ENCODE peak calls at places on chromosomes 4 and X, in six cellular contexts. One of them, this sample, is unnamed.

GRCh38 chr4:127006509-127006908 is 626.2 kb upstream of the INTU start:
- DNase-seq in endodermal cell: no peak
- DNase-seq in glutamatergic neuron: no peak
- DNase-seq in neural progenitor cell: no peak
- DNase-seq in prostate gland: no peak
- DNase-seq in D721Med: no peak
- DNase-seq in this sample: no peak

GRCh38 chr4:7066006-7066405 is 1.9 kb downstream of the GRPEL1 start:
- DNase-seq in glutamatergic neuron: no peak
- DNase-seq in neural progenitor cell: no peak
- DNase-seq in D721Med: no peak
- DNase-seq in prostate gland: no peak
- DNase-seq in endodermal cell: no peak
- DNase-seq in this sample: no peak

GRCh38 chrX:45623266-45623665 is 422.6 kb upstream of the DIPK2B start:
- DNase-seq in prostate gland: no peak
- DNase-seq in endodermal cell: no peak
- DNase-seq in neural progenitor cell: no peak
- DNase-seq in glutamatergic neuron: no peak
- DNase-seq in D721Med: no peak
- DNase-seq in this sample: peak

GRCh38 chr4:174764105-174764729 is 64.8 kb downstream of the GLRA3 start:
- DNase-seq in glutamatergic neuron: no peak
- DNase-seq in D721Med: no peak
- DNase-seq in neural progenitor cell: peak
- DNase-seq in prostate gland: no peak
- DNase-seq in endodermal cell: no peak
- DNase-seq in this sample: peak

GRCh38 chr4:157014621-157015591 is 43.3 kb upstream of the PDGFC start:
- DNase-seq in neural progenitor cell: peak
- DNase-seq in endodermal cell: peak
- DNase-seq in glutamatergic neuron: no peak
- DNase-seq in D721Med: no peak
- DNase-seq in prostate gland: no peak
- DNase-seq in this sample: peak

GRCh38 chr4:143178923-143179322 is 5.8 kb upstream of the USP38 start:
- DNase-seq in neural progenitor cell: no peak
- DNase-seq in endodermal cell: no peak
- DNase-seq in D721Med: no peak
- DNase-seq in glutamatergic neuron: no peak
- DNase-seq in prostate gland: peak
- DNase-seq in this sample: no peak

GRCh38 chr4:61514991-61515390 is 314.9 kb downstream of the ADGRL3 start:
- DNase-seq in prostate gland: no peak
- DNase-seq in neural progenitor cell: no peak
- DNase-seq in D721Med: peak
- DNase-seq in glutamatergic neuron: no peak
- DNase-seq in endodermal cell: no peak
- DNase-seq in this sample: peak

GRCh38 chr4:38001927-38002326 is 41.7 kb downstream of the PTTG2 start:
- DNase-seq in neural progenitor cell: no peak
- DNase-seq in glutamatergic neuron: no peak
- DNase-seq in D721Med: no peak
- DNase-seq in endodermal cell: peak
- DNase-seq in prostate gland: no peak
- DNase-seq in this sample: no peak

GRCh38 chr4:160020804-160021203 is 917.9 kb downstream of the RAPGEF2 start:
- DNase-seq in neural progenitor cell: no peak
- DNase-seq in D721Med: no peak
- DNase-seq in prostate gland: no peak
- DNase-seq in endodermal cell: no peak
- DNase-seq in glutamatergic neuron: no peak
- DNase-seq in this sample: no peak

GRCh38 chr4:151674804-151675290 is 86.0 kb downstream of the GATB start:
- DNase-seq in endodermal cell: peak
- DNase-seq in prostate gland: peak
- DNase-seq in D721Med: peak
- DNase-seq in neural progenitor cell: peak
- DNase-seq in glutamatergic neuron: peak
- DNase-seq in this sample: no peak

GRCh38 chr4:153126137-153126536 is 78.1 kb upstream of the TRIM2 start:
- DNase-seq in endodermal cell: peak
- DNase-seq in neural progenitor cell: no peak
- DNase-seq in D721Med: no peak
- DNase-seq in glutamatergic neuron: no peak
- DNase-seq in prostate gland: no peak
- DNase-seq in this sample: peak

GRCh38 chrX:57583477-57583876 is 8.3 kb upstream of the ZXDB start:
- DNase-seq in endodermal cell: no peak
- DNase-seq in glutamatergic neuron: no peak
- DNase-seq in prostate gland: no peak
- DNase-seq in D721Med: no peak
- DNase-seq in neural progenitor cell: no peak
- DNase-seq in this sample: no peak

GRCh38 chr4:36747277-36748129 is 466.1 kb downstream of the DTHD1 start:
- DNase-seq in neural progenitor cell: no peak
- DNase-seq in endodermal cell: peak
- DNase-seq in prostate gland: no peak
- DNase-seq in D721Med: no peak
- DNase-seq in glutamatergic neuron: no peak
- DNase-seq in this sample: no peak

GRCh38 chr4:83618431-83618830 is 82.5 kb downstream of the GPAT3 start:
- DNase-seq in prostate gland: no peak
- DNase-seq in neural progenitor cell: no peak
- DNase-seq in D721Med: no peak
- DNase-seq in endodermal cell: no peak
- DNase-seq in glutamatergic neuron: no peak
- DNase-seq in this sample: peak

GRCh38 chr4:85681194-85681803 is 206.3 kb downstream of the ARHGAP24 start:
- DNase-seq in prostate gland: no peak
- DNase-seq in neural progenitor cell: no peak
- DNase-seq in endodermal cell: no peak
- DNase-seq in D721Med: no peak
- DNase-seq in glutamatergic neuron: no peak
- DNase-seq in this sample: peak

GRCh38 chr4:100823066-100823992 is 305.5 kb upstream of the EMCN start:
- DNase-seq in prostate gland: no peak
- DNase-seq in neural progenitor cell: no peak
- DNase-seq in D721Med: no peak
- DNase-seq in endodermal cell: no peak
- DNase-seq in glutamatergic neuron: no peak
- DNase-seq in this sample: peak

GRCh38 chr4:94571720-94572119 is 120.0 kb downstream of the PDLIM5 start:
- DNase-seq in glutamatergic neuron: no peak
- DNase-seq in neural progenitor cell: no peak
- DNase-seq in endodermal cell: no peak
- DNase-seq in D721Med: no peak
- DNase-seq in prostate gland: no peak
- DNase-seq in this sample: no peak

GRCh38 chr4:113555868-113556267 is 205.7 kb downstream of the CAMK2D start:
- DNase-seq in glutamatergic neuron: no peak
- DNase-seq in D721Med: no peak
- DNase-seq in neural progenitor cell: no peak
- DNase-seq in prostate gland: no peak
- DNase-seq in endodermal cell: no peak
- DNase-seq in this sample: no peak

GRCh38 chr4:2042947-2043395 is 16.2 kb upstream of the NAT8L start:
- DNase-seq in glutamatergic neuron: no peak
- DNase-seq in D721Med: no peak
- DNase-seq in prostate gland: no peak
- DNase-seq in neural progenitor cell: no peak
- DNase-seq in endodermal cell: no peak
- DNase-seq in this sample: no peak

GRCh38 chrX:13774696-13775095 is 40.1 kb downstream of the OFD1 start:
- DNase-seq in endodermal cell: no peak
- DNase-seq in D721Med: no peak
- DNase-seq in prostate gland: no peak
- DNase-seq in neural progenitor cell: no peak
- DNase-seq in glutamatergic neuron: no peak
- DNase-seq in this sample: peak

GRCh38 chr4:75494563-75494962 is 19.6 kb downstream of the RCHY1 start:
- DNase-seq in D721Med: no peak
- DNase-seq in endodermal cell: no peak
- DNase-seq in neural progenitor cell: no peak
- DNase-seq in prostate gland: no peak
- DNase-seq in glutamatergic neuron: no peak
- DNase-seq in this sample: peak

GRCh38 chrX:118109065-118109464 is 7.5 kb downstream of the KLHL13 start:
- DNase-seq in endodermal cell: no peak
- DNase-seq in D721Med: no peak
- DNase-seq in prostate gland: no peak
- DNase-seq in glutamatergic neuron: no peak
- DNase-seq in neural progenitor cell: no peak
- DNase-seq in this sample: no peak

GRCh38 chrX:69538321-69538876 is 34.3 kb downstream of the NALF2 start:
- DNase-seq in glutamatergic neuron: peak
- DNase-seq in prostate gland: peak
- DNase-seq in neural progenitor cell: peak
- DNase-seq in D721Med: peak
- DNase-seq in endodermal cell: peak
- DNase-seq in this sample: peak

DNA sequence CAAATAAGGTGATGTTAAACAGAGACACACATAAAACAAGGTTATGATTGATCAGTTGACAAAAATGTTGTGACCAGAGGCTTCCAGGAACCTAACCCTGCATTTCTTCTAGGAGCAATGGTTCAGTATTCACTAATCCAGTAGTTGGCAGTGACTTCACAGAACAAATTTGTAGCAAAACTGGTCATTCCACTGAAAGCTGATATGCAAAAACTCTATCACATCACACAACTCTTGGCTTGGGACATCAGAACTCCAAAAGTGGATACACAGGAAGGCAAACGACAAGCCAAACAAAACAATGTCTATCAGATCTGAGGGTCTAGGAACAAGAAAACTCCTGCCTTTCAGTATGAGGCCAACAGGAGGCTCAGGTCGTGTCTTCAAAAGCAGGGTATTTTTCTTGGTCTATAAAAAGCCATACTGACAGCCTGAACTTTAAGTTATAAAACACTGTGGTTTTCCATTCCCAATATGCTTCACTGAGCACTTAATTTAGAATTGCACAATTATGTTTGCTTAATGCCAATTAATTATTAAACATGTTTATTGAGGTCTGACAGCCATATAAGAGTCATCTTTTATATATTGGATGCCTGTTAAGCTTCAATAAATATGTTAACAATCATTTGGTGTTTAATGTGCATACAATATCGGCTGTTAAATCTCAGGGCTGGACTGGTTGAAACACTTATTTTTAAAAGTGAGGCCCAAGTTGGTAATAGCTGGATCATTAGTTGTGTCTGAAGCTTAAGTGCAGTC is 45.6 kb downstream of the SOD3 start:
- DNase-seq in neural progenitor cell: no peak
- DNase-seq in endodermal cell: no peak
- DNase-seq in prostate gland: peak
- DNase-seq in glutamatergic neuron: no peak
- DNase-seq in D721Med: no peak
- DNase-seq in this sample: no peak
- TF ChIP-seq CTCF in neural progenitor cell: no peak
- TF ChIP-seq CTCF in endodermal cell: peak
- TF ChIP-seq CTCF in prostate gland: no peak
- TF ChIP-seq CTCF in glutamatergic neuron: no peak
- TF ChIP-seq CTCF in D721Med: no peak
- TF ChIP-seq CTCF in this sample: no peak

DNA sequence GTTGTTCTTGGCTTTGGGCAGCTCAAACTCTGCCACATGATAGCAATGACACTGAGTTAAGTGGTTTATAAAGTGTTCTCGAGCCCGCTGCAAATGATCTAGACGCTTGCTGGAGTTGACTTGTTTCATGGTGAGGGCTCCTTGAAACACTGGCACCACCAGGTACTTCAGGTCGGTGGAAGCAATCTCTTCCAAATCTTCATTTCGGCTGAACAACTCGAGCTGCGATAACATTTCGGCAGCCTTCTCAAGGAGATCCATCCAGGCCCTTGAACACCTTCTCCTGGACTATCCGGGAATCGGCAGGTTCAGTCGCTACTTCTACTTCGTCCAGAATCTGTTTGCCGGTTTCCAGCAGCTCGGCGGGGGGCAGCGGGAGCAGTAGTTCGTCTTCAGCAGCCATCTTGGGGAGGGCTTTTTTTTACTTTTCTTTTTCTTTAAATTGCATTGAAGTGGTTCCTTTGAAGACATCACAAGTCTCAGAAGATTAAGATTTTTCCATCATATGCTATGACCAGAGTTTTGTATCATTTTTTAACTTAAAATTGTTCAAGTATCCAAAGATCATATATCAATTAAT is 28.0 kb downstream of the HNRNPDL start:
- DNase-seq in glutamatergic neuron: no peak
- DNase-seq in D721Med: no peak
- DNase-seq in neural progenitor cell: no peak
- DNase-seq in endodermal cell: no peak
- DNase-seq in prostate gland: no peak
- DNase-seq in this sample: no peak
- TF ChIP-seq CTCF in glutamatergic neuron: no peak
- TF ChIP-seq CTCF in D721Med: no peak
- TF ChIP-seq CTCF in neural progenitor cell: no peak
- TF ChIP-seq CTCF in endodermal cell: no peak
- TF ChIP-seq CTCF in prostate gland: no peak
- TF ChIP-seq CTCF in this sample: no peak

DNA sequence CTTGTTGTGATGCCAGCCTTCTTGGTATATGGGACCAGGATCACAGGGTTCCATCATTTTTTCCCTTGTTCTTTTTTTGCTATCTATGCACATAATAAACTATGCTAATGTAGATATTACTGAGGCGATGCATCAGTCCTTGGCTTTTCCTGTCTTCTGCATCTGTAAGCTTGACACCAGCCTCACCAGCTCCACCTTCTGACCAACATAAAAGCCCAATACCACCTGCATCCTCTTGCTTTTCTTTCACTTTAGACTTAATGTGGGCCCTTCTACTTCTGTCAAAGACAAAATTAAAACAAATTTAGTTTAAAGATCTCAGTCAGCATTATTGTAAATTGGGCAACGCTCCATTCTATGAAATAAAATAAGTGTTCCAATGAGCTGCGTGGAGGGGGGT is 1718.8 kb upstream of the PCDH10 start:
- DNase-seq in D721Med: no peak
- DNase-seq in endodermal cell: no peak
- DNase-seq in prostate gland: no peak
- DNase-seq in glutamatergic neuron: no peak
- DNase-seq in neural progenitor cell: no peak
- DNase-seq in this sample: peak
- TF ChIP-seq CTCF in D721Med: peak
- TF ChIP-seq CTCF in endodermal cell: peak
- TF ChIP-seq CTCF in prostate gland: no peak
- TF ChIP-seq CTCF in glutamatergic neuron: no peak
- TF ChIP-seq CTCF in neural progenitor cell: peak
- TF ChIP-seq CTCF in this sample: no peak

DNA sequence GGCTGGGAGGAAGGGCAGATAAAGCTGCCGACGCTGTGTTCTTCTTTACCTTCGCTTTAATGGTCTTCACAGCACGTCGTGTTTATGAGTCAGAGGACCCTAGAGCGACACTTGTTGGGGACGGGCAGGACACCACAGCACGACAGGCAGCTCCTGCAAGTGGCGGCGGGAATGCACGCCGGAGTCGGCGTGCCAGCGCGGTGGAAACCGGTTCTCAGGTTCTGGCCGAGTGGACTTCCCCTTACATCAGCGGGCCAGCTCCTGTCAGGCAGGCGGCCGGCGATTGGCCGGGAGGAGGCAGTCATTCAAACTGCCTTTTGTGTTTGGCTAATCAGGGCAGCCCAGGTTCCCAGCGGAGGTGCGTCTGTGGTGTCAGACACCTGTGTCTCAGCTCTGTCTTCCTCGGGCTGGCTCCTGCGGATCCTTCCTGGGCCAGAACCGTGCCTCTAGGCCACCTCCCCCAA is 150.9 kb downstream of the SHROOM3 start:
- DNase-seq in endodermal cell: peak
- DNase-seq in glutamatergic neuron: peak
- DNase-seq in D721Med: no peak
- DNase-seq in prostate gland: peak
- DNase-seq in neural progenitor cell: peak
- DNase-seq in this sample: peak
- TF ChIP-seq CTCF in endodermal cell: peak
- TF ChIP-seq CTCF in glutamatergic neuron: no peak
- TF ChIP-seq CTCF in D721Med: no peak
- TF ChIP-seq CTCF in prostate gland: peak
- TF ChIP-seq CTCF in neural progenitor cell: peak
- TF ChIP-seq CTCF in this sample: peak